ENCODE peak calls at places on chromosomes 5 and 9, in eight cellular contexts. Z is effector CD4-positive, alpha-beta T cell; Y is sigmoid colon; J is NCI-H1092 treated with DMSO at 0.1 percent for 48 hours; H is left ventricle myocardium superior; E is upper lobe of right lung; R is kidney epithelial cell; O is HCEC 1CT. U is an unnamed sample.

GRCh38 chr9:91945277-91946074 is 4.6 kb downstream of the ROR2 start:
- DNase-seq in Z (no peak), Y (peak), J (peak), H (no peak), E (no peak), R (no peak), O (peak), U (no peak)

GRCh38 chr9:102769307-102769706 is 225.8 kb upstream of the CYLC2 start:
- DNase-seq in Z (no peak), Y (no peak), J (no peak), H (no peak), E (no peak), R (no peak), O (no peak), U (no peak)

GRCh38 chr5:140262839-140263238 is 40.1 kb downstream of the PFDN1 start:
- DNase-seq in Z (no peak), Y (no peak), J (peak), H (no peak), E (no peak), R (no peak), O (no peak), U (no peak)

GRCh38 chr9:132168347-132168746 is 6.5 kb downstream of the NTNG2 start:
- DNase-seq in Z (no peak), Y (no peak), J (peak), H (peak), E (no peak), R (no peak), O (no peak), U (no peak)

GRCh38 chr5:88829053-88829452 is 53.9 kb downstream of the MEF2C start:
- DNase-seq in Z (no peak), Y (no peak), J (no peak), H (no peak), E (no peak), R (no peak), O (no peak), U (no peak)

GRCh38 chr5:127400946-127401670 is 110.5 kb downstream of the MEGF10 start:
- DNase-seq in Z (no peak), Y (no peak), J (no peak), H (no peak), E (no peak), R (no peak), O (no peak), U (no peak)

GRCh38 chr9:19465571-19466267 is 56.9 kb downstream of the ACER2 start:
- DNase-seq in Z (no peak), Y (no peak), J (no peak), H (no peak), E (no peak), R (no peak), O (no peak), U (no peak)

GRCh38 chr9:130663258-130664171 is 879 bp upstream of the PRDM12 start:
- DNase-seq in Z (no peak), Y (no peak), J (no peak), H (no peak), E (no peak), R (no peak), O (no peak), U (no peak)

GRCh38 chr9:117704024-117704575 is at the start of gene TLR4:
- DNase-seq in Z (no peak), Y (peak), J (no peak), H (peak), E (peak), R (peak), O (no peak), U (no peak)

GRCh38 chr5:131495536-131496399 is 139.3 kb downstream of the RAPGEF6 start:
- DNase-seq in Z (no peak), Y (no peak), J (no peak), H (no peak), E (no peak), R (no peak), O (no peak), U (no peak)

GRCh38 chr9:110571801-110572490 is 7.6 kb downstream of the SVEP1 start:
- DNase-seq in Z (no peak), Y (no peak), J (no peak), H (no peak), E (no peak), R (no peak), O (no peak), U (no peak)

GRCh38 chr9:136311433-136312375 is 7.8 kb upstream of the CCDC187 start:
- DNase-seq in Z (no peak), Y (no peak), J (no peak), H (peak), E (no peak), R (no peak), O (no peak), U (no peak)

GRCh38 chr9:111731916-111732315 is 62.8 kb downstream of the SHOC1 start:
- DNase-seq in Z (no peak), Y (no peak), J (no peak), H (no peak), E (no peak), R (no peak), O (peak), U (no peak)

GRCh38 chr5:55668356-55668755 is 43.8 kb downstream of the SLC38A9 start:
- DNase-seq in Z (no peak), Y (no peak), J (no peak), H (no peak), E (no peak), R (peak), O (peak), U (peak)

GRCh38 chr5:117893211-117893610 is 1095.1 kb downstream of the DTWD2 start:
- DNase-seq in Z (no peak), Y (no peak), J (no peak), H (no peak), E (no peak), R (no peak), O (peak), U (no peak)

GRCh38 chr9:12813960-12814876 is 39.4 kb downstream of the LURAP1L start:
- DNase-seq in Z (no peak), Y (peak), J (peak), H (peak), E (no peak), R (peak), O (peak), U (peak)

GRCh38 chr9:119967867-119968535 is 598.8 kb upstream of the BRINP1 start:
- DNase-seq in Z (no peak), Y (no peak), J (no peak), H (no peak), E (no peak), R (no peak), O (no peak), U (no peak)

GRCh38 chr9:4090491-4090890 is 209.4 kb downstream of the GLIS3 start:
- DNase-seq in Z (no peak), Y (no peak), J (no peak), H (no peak), E (no peak), R (no peak), O (no peak), U (no peak)

GRCh38 chr5:9570876-9571275 is 25.0 kb upstream of the SEMA5A start:
- DNase-seq in Z (no peak), Y (no peak), J (no peak), H (no peak), E (no peak), R (no peak), O (no peak), U (no peak)

GRCh38 chr5:61051267-61051666 is 106.3 kb downstream of the NDUFAF2 start:
- DNase-seq in Z (no peak), Y (no peak), J (no peak), H (no peak), E (no peak), R (peak), O (peak), U (no peak)

GRCh38 chr9:19286634-19287188 is 56.2 kb downstream of the DENND4C start:
- DNase-seq in Z (no peak), Y (no peak), J (no peak), H (no peak), E (no peak), R (no peak), O (no peak), U (no peak)

GRCh38 chr5:170632985-170633234 is 129.1 kb downstream of the KCNIP1 start:
- DNase-seq in Z (peak), Y (peak), J (no peak), H (peak), E (peak), R (no peak), O (no peak), U (no peak)

GRCh38 chr5:174732040-174733020 is 7.9 kb downstream of the MSX2 start:
- DNase-seq in Z (no peak), Y (no peak), J (no peak), H (no peak), E (no peak), R (no peak), O (no peak), U (no peak)

GRCh38 chr9:13083973-13084528 is 195.4 kb downstream of the MPDZ start:
- DNase-seq in Z (no peak), Y (no peak), J (no peak), H (no peak), E (no peak), R (peak), O (peak), U (peak)

GRCh38 chr5:138110266-138110963 is 26.6 kb downstream of the WNT8A start:
- DNase-seq in Z (no peak), Y (no peak), J (peak), H (no peak), E (no peak), R (no peak), O (no peak), U (no peak)

GRCh38 chr5:159049844-159050318 is 49.8 kb downstream of the EBF1 start:
- DNase-seq in Z (no peak), Y (no peak), J (no peak), H (no peak), E (no peak), R (no peak), O (no peak), U (no peak)

GRCh38 chr5:8949908-8950307 is 596.0 kb downstream of the SEMA5A start:
- DNase-seq in Z (no peak), Y (no peak), J (no peak), H (no peak), E (no peak), R (no peak), O (no peak), U (no peak)

GRCh38 chr5:119036101-119036762 is 34.7 kb upstream of the DMXL1 start:
- DNase-seq in Z (no peak), Y (no peak), J (no peak), H (no peak), E (no peak), R (peak), O (peak), U (peak)

GRCh38 chr5:142048272-142048671 is 35.4 kb upstream of the GNPDA1 start:
- DNase-seq in Z (no peak), Y (no peak), J (no peak), H (no peak), E (no peak), R (no peak), O (no peak), U (no peak)

GRCh38 chr5:125660231-125660895 is 762.8 kb upstream of the GRAMD2B start:
- DNase-seq in Z (no peak), Y (no peak), J (no peak), H (no peak), E (no peak), R (no peak), O (no peak), U (no peak)

GRCh38 chr5:96209829-96210228 is 223.2 kb downstream of the PCSK1 start:
- DNase-seq in Z (no peak), Y (no peak), J (no peak), H (no peak), E (no peak), R (no peak), O (peak), U (no peak)

GRCh38 chr5:92927291-92927778 is 653.7 kb downstream of the NR2F1-AS1 start:
- DNase-seq in Z (no peak), Y (no peak), J (peak), H (no peak), E (no peak), R (peak), O (no peak), U (no peak)

GRCh38 chr5:132272341-132273210 is 15.1 kb downstream of the PDLIM4 start:
- DNase-seq in Z (peak), Y (peak), J (peak), H (peak), E (no peak), R (no peak), O (peak), U (no peak)